ENCODE peak calls at places on chromosomes 3 and 15, in eight cellular contexts. S is right lobe of liver, T is A549, O is spleen, W is adrenal gland, L is uterus, D is sigmoid colon, X is H54. I is an unnamed sample.

GRCh38 chr3:188513662-188514328 is 359.8 kb downstream of the LPP start:
- DNase-seq in S (no peak), O (no peak), L (no peak), D (no peak), X (no peak), W (peak), T (no peak), I (peak)

GRCh38 chr3:140626856-140627255 is 51.0 kb upstream of the TRIM42 start:
- DNase-seq in L (no peak), S (no peak), D (no peak), T (no peak), W (no peak), X (no peak), O (no peak), I (no peak)

GRCh38 chr3:55267206-55267930 is 219.7 kb downstream of the WNT5A start:
- DNase-seq in W (no peak), O (no peak), X (no peak), T (no peak), D (no peak), S (no peak), L (no peak), I (no peak)

GRCh38 chr3:120741837-120742197 is 499 bp downstream of the RABL3 start:
- DNase-seq in T (no peak), L (no peak), X (no peak), S (no peak), W (no peak), O (no peak), D (no peak), I (peak)

GRCh38 chr3:107387555-107387954 is 10.3 kb downstream of the CCDC54 start:
- DNase-seq in W (no peak), O (no peak), L (no peak), D (no peak), S (no peak), T (no peak), X (no peak), I (no peak)

GRCh38 chr3:2158828-2159227 is 60.2 kb downstream of the CNTN4 start:
- DNase-seq in W (no peak), T (no peak), O (no peak), S (no peak), L (no peak), X (no peak), D (no peak), I (no peak)

GRCh38 chr3:190586631-190587000 is 72.7 kb downstream of the IL1RAP start:
- DNase-seq in T (peak), X (peak), D (no peak), W (no peak), L (no peak), O (no peak), S (no peak), I (no peak)

GRCh38 chr3:161560006-161560637 is 63.5 kb downstream of the OTOL1 start:
- DNase-seq in D (peak), L (peak), S (peak), X (no peak), O (no peak), T (peak), W (peak), I (peak)

GRCh38 chr3:121660356-121661171 is at the start of gene HCLS1:
- DNase-seq in D (peak), S (peak), X (no peak), W (peak), O (peak), T (no peak), L (no peak), I (peak)

GRCh38 chr15:89367485-89368451 is 33.1 kb upstream of the POLG start:
- DNase-seq in T (peak), D (no peak), O (no peak), S (no peak), W (no peak), L (no peak), X (no peak), I (peak)

DNA sequence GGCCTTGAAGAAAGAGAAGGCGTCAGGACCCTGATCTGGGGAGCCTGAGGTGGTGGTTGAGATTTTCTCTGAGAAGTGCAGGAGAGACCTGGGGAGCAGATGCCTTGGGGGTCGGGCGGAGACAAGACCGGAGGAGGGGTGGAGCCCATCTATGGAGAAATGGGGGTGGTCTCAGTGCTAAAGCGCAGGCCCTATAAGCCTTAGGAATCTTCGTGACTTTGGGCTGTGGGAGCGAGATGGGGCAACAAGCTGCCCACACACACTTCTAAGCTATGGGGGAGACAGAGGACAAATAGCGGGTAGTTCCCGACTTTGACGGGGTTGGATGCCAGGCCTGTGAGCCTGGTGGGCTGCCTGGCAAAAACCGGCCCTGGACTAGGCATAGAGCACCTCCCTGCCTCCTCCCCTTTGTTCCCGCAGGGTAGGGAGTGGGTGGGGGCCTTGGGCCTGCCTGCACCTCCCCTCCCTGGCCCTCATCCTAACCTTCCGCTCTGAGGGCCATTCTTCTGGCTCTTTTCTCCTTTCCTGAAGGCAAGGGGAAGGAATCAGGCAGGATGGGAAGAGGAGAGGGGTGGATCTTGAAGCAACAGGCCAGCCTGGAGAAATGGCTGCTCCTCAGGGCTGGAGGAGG is 880 bp downstream of the NISCH start:
- DNase-seq in X (no peak), W (peak), T (no peak), O (peak), S (no peak), D (peak), L (peak), I (no peak)
- TF ChIP-seq POLR2A in X (no peak), W (no peak), T (no peak), O (no peak), S (no peak), D (no peak), L (no peak), I (no peak)

GRCh38 chr3:9395570-9396300 is 1.7 kb upstream of the SETD5 start:
- DNase-seq in D (no peak), X (no peak), T (no peak), S (no peak), O (no peak), W (no peak), L (no peak), I (peak)
- TF ChIP-seq POLR2A in D (no peak), X (no peak), T (no peak), S (no peak), O (no peak), W (no peak), L (no peak), I (peak)

DNA sequence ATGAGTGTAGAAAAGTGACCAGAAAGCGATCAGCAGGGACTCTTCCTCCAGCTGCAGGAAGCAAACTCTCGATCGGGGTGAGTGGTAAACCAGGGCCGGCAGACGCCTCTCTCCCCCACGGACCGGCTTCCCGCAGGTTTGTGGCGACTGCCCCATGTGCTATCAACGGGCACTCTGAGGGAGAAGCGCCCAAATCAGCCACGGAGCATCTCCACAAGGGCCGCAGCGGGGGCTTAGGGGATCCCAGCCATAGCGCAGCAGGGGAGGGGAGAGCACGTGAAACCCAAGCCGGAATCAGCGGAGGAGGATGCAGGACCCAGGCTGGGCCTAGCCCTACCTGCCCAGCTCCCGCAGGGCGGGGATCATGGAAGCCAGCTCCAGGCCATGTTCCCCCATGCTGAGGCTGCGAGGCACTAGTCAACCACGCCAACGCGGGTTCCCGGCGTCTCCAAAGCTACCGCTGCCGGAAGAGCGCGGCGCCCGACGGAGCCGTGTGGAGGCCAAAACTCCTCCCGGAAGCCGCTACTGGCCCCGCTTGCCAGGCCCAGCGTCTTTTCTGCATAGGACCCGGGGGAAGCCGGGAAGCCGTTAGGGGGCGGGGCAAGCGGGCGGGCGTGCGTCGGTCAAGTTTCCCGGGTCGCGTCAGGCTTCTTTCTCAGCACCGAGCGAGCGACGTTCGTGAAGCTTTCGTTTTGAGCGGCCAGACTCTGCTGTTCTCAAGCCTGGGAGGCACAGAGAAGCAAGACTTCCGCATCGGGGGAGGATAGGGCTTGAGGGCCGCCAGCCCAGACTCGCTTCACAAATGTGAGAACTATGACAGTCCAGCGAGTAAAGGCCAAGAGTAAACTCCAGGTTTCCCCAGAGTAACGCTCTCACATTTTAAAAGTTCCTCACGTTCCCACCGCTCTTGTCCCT is at the start of gene ATR:
- DNase-seq in D (peak), T (peak), S (peak), O (peak), L (peak), X (peak), W (peak), I (peak)
- TF ChIP-seq POLR2A in D (peak), T (peak), S (peak), O (peak), L (peak), X (peak), W (peak), I (peak)

GRCh38 chr3:160398820-160399346 is at the start of gene IFT80:
- DNase-seq in O (peak), S (peak), W (peak), L (peak), D (peak), T (peak), X (peak), I (peak)
- TF ChIP-seq POLR2A in O (no peak), S (no peak), W (no peak), L (peak), D (no peak), T (peak), X (peak), I (no peak)

GRCh38 chr3:52154135-52155094 is at the start of gene POC1A:
- DNase-seq in S (peak), O (peak), D (peak), X (peak), L (peak), T (peak), W (peak), I (peak)
- TF ChIP-seq POLR2A in S (peak), O (no peak), D (peak), X (peak), L (no peak), T (peak), W (peak), I (peak)

I was measured in erythroblast.